ENCODE peak calls at places on chromosome 9, in eight cellular contexts. I, Z, A, O, F, D, W and N are unnamed samples.

GRCh38 chr9:16245756-16246440 is 624.6 kb downstream of the BNC2 start:
- DNase-seq in I (no peak), Z (no peak), A (no peak), O (no peak), F (no peak), D (no peak), W (no peak), N (no peak)

GRCh38 chr9:71781391-71781790 is 13.1 kb upstream of the CEMIP2 start:
- DNase-seq in I (no peak), Z (no peak), A (no peak), O (no peak), F (no peak), D (no peak), W (no peak), N (no peak)

GRCh38 chr9:136471802-136472487 is 10.9 kb downstream of the SEC16A start:
- DNase-seq in I (no peak), Z (peak), A (no peak), O (no peak), F (no peak), D (no peak), W (no peak), N (no peak)

GRCh38 chr9:16337322-16338029 is 533.0 kb downstream of the BNC2 start:
- DNase-seq in I (no peak), Z (no peak), A (no peak), O (no peak), F (no peak), D (no peak), W (no peak), N (no peak)

GRCh38 chr9:93622725-93623124 is 46.3 kb downstream of the PHF2 start:
- DNase-seq in I (no peak), Z (no peak), A (no peak), O (no peak), F (peak), D (no peak), W (no peak), N (no peak)

GRCh38 chr9:7150153-7150890 is 392.5 kb downstream of the KDM4C start:
- DNase-seq in I (no peak), Z (no peak), A (peak), O (no peak), F (no peak), D (no peak), W (no peak), N (no peak)

GRCh38 chr9:108743901-108744371 is 111.8 kb downstream of the ACTL7B start:
- DNase-seq in I (no peak), Z (no peak), A (no peak), O (no peak), F (no peak), D (no peak), W (no peak), N (no peak)

GRCh38 chr9:136198605-136199083 is 6.3 kb downstream of the LHX3 start:
- DNase-seq in I (no peak), Z (no peak), A (no peak), O (no peak), F (no peak), D (no peak), W (no peak), N (no peak)

GRCh38 chr9:113997610-113998009 is 80.5 kb downstream of the AMBP start:
- DNase-seq in I (no peak), Z (peak), A (no peak), O (peak), F (peak), D (no peak), W (no peak), N (peak)

GRCh38 chr9:126373241-126373640 is 46.6 kb downstream of the MVB12B start:
- DNase-seq in I (no peak), Z (no peak), A (no peak), O (no peak), F (no peak), D (no peak), W (no peak), N (no peak)

GRCh38 chr9:124357591-124358361 is 57.5 kb downstream of the PSMB7 start:
- DNase-seq in I (no peak), Z (no peak), A (no peak), O (no peak), F (peak), D (no peak), W (no peak), N (no peak)

GRCh38 chr9:107280543-107280942 is 2.5 kb upstream of the RAD23B start:
- DNase-seq in I (no peak), Z (no peak), A (no peak), O (no peak), F (no peak), D (no peak), W (no peak), N (no peak)

GRCh38 chr9:90198956-90199355 is 443.7 kb downstream of the DIRAS2 start:
- DNase-seq in I (no peak), Z (no peak), A (no peak), O (no peak), F (no peak), D (no peak), W (no peak), N (no peak)

GRCh38 chr9:117034862-117035261 is 347.8 kb downstream of the TRIM32 start:
- DNase-seq in I (no peak), Z (no peak), A (no peak), O (no peak), F (no peak), D (no peak), W (no peak), N (no peak)

GRCh38 chr9:93132946-93133640 is 958 bp downstream of the NINJ1 start:
- DNase-seq in I (no peak), Z (peak), A (peak), O (peak), F (peak), D (no peak), W (no peak), N (no peak)

GRCh38 chr9:29212590-29213373 is 1639.5 kb upstream of the C9orf72 start:
- DNase-seq in I (peak), Z (no peak), A (no peak), O (no peak), F (no peak), D (no peak), W (no peak), N (no peak)

GRCh38 chr9:115882911-115883310 is 270.7 kb upstream of the PAPPA start:
- DNase-seq in I (no peak), Z (no peak), A (no peak), O (no peak), F (no peak), D (no peak), W (no peak), N (no peak)

GRCh38 chr9:15722888-15723287 is 170.0 kb downstream of the CCDC171 start:
- DNase-seq in I (no peak), Z (no peak), A (no peak), O (no peak), F (no peak), D (no peak), W (no peak), N (no peak)

GRCh38 chr9:136528716-136529341 is 17.0 kb downstream of the NOTCH1 start:
- DNase-seq in I (no peak), Z (no peak), A (no peak), O (no peak), F (no peak), D (no peak), W (no peak), N (no peak)

GRCh38 chr9:89448381-89448780 is 49.5 kb downstream of the SEMA4D start:
- DNase-seq in I (no peak), Z (no peak), A (peak), O (no peak), F (no peak), D (no peak), W (no peak), N (no peak)

GRCh38 chr9:37309136-37309535 is 113.4 kb upstream of the GRHPR start:
- DNase-seq in I (no peak), Z (no peak), A (no peak), O (no peak), F (no peak), D (no peak), W (no peak), N (no peak)

GRCh38 chr9:27333241-27334052 is 36.5 kb upstream of the EQTN start:
- DNase-seq in I (peak), Z (no peak), A (no peak), O (peak), F (no peak), D (peak), W (no peak), N (peak)

GRCh38 chr9:13597427-13597826 is 317.9 kb upstream of the MPDZ start:
- DNase-seq in I (no peak), Z (no peak), A (no peak), O (no peak), F (no peak), D (no peak), W (no peak), N (no peak)

GRCh38 chr9:79134654-79135053 is 437.1 kb upstream of the TLE4 start:
- DNase-seq in I (no peak), Z (no peak), A (no peak), O (no peak), F (no peak), D (no peak), W (no peak), N (no peak)

GRCh38 chr9:93107825-93108161 is 11.8 kb downstream of the CARD19 start:
- DNase-seq in I (no peak), Z (peak), A (no peak), O (peak), F (no peak), D (no peak), W (no peak), N (no peak)

GRCh38 chr9:29555452-29555851 is 1982.2 kb upstream of the C9orf72 start:
- DNase-seq in I (no peak), Z (no peak), A (no peak), O (no peak), F (no peak), D (no peak), W (no peak), N (no peak)

GRCh38 chr9:77887660-77888059 is 144.0 kb downstream of the GNAQ start:
- DNase-seq in I (no peak), Z (no peak), A (no peak), O (no peak), F (no peak), D (no peak), W (no peak), N (no peak)

GRCh38 chr9:98978231-98978681 is 34.5 kb downstream of the COL15A1 start:
- DNase-seq in I (peak), Z (no peak), A (no peak), O (no peak), F (no peak), D (no peak), W (no peak), N (no peak)

GRCh38 chr9:80285325-80285724 is 713.6 kb downstream of the TLE4 start:
- DNase-seq in I (no peak), Z (no peak), A (no peak), O (no peak), F (no peak), D (no peak), W (no peak), N (no peak)

GRCh38 chr9:127525426-127526188 is 74.3 kb downstream of the LRSAM1 start:
- DNase-seq in I (peak), Z (no peak), A (no peak), O (no peak), F (no peak), D (no peak), W (no peak), N (no peak)

GRCh38 chr9:74755355-74755754 is 132.4 kb downstream of the TRPM6 start:
- DNase-seq in I (no peak), Z (no peak), A (no peak), O (no peak), F (no peak), D (no peak), W (no peak), N (no peak)

GRCh38 chr9:88775037-88775471 is 216.2 kb upstream of the S1PR3 start:
- DNase-seq in I (peak), Z (no peak), A (no peak), O (no peak), F (no peak), D (peak), W (no peak), N (peak)

GRCh38 chr9:86732514-86732913 is 214.8 kb downstream of the GAS1 start:
- DNase-seq in I (peak), Z (peak), A (no peak), O (no peak), F (peak), D (no peak), W (no peak), N (no peak)

GRCh38 chr9:124036578-124036977 is 25.0 kb downstream of the LHX2 start:
- DNase-seq in I (no peak), Z (peak), A (no peak), O (no peak), F (no peak), D (no peak), W (no peak), N (no peak)

GRCh38 chr9:91817106-91817492 is 132.9 kb downstream of the ROR2 start:
- DNase-seq in I (no peak), Z (no peak), A (no peak), O (no peak), F (no peak), D (no peak), W (no peak), N (no peak)

GRCh38 chr9:91816356-91816755 is 133.7 kb downstream of the ROR2 start:
- DNase-seq in I (no peak), Z (no peak), A (no peak), O (no peak), F (no peak), D (no peak), W (no peak), N (no peak)

GRCh38 chr9:91818647-91819403 is 131.2 kb downstream of the ROR2 start:
- DNase-seq in I (no peak), Z (peak), A (peak), O (no peak), F (no peak), D (no peak), W (no peak), N (no peak)

GRCh38 chr9:91817493-91818225 is 132.4 kb downstream of the ROR2 start:
- DNase-seq in I (no peak), Z (no peak), A (no peak), O (peak), F (no peak), D (no peak), W (no peak), N (no peak)

DNA sequence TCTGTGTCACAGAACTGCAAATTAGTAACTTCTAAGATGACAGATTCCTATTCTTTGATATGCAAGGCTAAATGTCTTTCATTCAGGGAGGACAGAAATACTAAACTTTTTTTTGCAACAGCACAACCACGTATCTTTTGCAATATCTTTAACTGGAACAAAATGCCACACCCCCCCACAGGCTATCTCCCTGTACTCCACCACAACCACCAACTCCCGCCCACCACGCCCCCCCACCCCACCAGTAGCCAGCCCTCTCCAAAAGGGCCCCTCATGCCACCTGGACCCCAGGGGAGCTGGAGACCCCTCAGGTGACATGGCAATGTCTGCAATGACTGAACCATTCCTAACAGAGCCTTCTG is 131.8 kb downstream of the ROR2 start:
- DNase-seq in I (no peak), Z (no peak), A (no peak), O (no peak), F (no peak), D (no peak), W (no peak), N (no peak)
- H3K4me3 ChIP-seq in I (no peak), Z (no peak), A (no peak), O (no peak), F (no peak), D (no peak), W (no peak), N (no peak)

GRCh38 chr9:122088880-122089567 is 4.1 kb downstream of the TTLL11 start:
- DNase-seq in I (peak), Z (no peak), A (no peak), O (no peak), F (no peak), D (no peak), W (no peak), N (no peak)
- TF ChIP-seq POLR2A in I (no peak), Z (no peak), A (no peak), O (no peak), F (no peak), D (no peak), W (no peak), N (no peak)

GRCh38 chr9:128703616-128704355 is 1.5 kb downstream of the PKN3 start:
- DNase-seq in I (peak), Z (peak), A (peak), O (peak), F (no peak), D (peak), W (no peak), N (peak)

GRCh38 chr9:128706045-128706444 is 3.7 kb downstream of the PKN3 start:
- DNase-seq in I (no peak), Z (no peak), A (peak), O (peak), F (no peak), D (peak), W (no peak), N (no peak)

GRCh38 chr9:128705051-128705965 is 3.0 kb downstream of the PKN3 start:
- DNase-seq in I (no peak), Z (peak), A (peak), O (peak), F (no peak), D (peak), W (no peak), N (no peak)

GRCh38 chr9:128702949-128703615 is 779 bp downstream of the PKN3 start:
- DNase-seq in I (no peak), Z (peak), A (peak), O (peak), F (no peak), D (peak), W (no peak), N (peak)

GRCh38 chr9:128704356-128704670 is 2.0 kb downstream of the PKN3 start:
- DNase-seq in I (no peak), Z (no peak), A (no peak), O (peak), F (no peak), D (no peak), W (no peak), N (peak)
- H3K4me3 ChIP-seq in I (no peak), Z (no peak), A (peak), O (no peak), F (no peak), D (no peak), W (no peak), N (no peak)

DNA sequence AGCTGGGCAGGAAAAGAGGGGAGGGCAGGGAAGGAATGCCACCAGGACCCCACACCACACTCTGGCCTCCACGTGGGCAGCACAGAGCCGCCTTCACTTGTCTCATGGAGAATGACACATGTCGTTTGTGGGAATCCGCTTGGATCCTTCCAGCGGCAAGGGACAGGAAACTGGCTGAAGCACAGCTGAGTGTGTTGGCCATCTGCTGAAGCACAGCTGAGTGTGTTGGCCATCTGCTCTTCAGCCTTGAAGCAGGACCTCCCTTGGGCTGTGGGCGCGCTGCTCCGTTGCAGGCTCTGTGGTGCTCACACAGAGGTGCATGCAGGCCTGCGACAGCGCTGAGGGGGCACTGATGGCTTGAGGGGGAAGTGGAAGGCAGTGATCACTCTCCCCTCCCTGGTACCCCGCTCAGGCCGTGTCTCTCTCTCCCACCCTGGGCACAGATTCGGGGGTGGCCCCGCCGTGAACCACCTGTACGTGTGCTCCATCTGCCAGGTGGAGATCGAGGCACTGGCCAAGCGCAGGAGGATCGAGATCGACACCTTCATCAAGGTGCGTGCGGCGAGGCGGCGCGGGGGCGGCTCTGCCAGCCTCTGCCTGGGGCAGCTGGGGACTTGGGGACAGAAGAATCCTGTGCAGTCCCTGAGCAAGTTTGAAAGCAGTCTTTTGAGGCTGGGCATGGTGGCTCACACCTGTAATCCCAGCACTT is 40.6 kb downstream of the USP20 start:
- DNase-seq in I (no peak), Z (no peak), A (no peak), O (no peak), F (no peak), D (no peak), W (no peak), N (no peak)
- TF ChIP-seq POLR2A in I (no peak), Z (no peak), A (no peak), O (no peak), F (no peak), D (no peak), W (no peak), N (no peak)

DNA sequence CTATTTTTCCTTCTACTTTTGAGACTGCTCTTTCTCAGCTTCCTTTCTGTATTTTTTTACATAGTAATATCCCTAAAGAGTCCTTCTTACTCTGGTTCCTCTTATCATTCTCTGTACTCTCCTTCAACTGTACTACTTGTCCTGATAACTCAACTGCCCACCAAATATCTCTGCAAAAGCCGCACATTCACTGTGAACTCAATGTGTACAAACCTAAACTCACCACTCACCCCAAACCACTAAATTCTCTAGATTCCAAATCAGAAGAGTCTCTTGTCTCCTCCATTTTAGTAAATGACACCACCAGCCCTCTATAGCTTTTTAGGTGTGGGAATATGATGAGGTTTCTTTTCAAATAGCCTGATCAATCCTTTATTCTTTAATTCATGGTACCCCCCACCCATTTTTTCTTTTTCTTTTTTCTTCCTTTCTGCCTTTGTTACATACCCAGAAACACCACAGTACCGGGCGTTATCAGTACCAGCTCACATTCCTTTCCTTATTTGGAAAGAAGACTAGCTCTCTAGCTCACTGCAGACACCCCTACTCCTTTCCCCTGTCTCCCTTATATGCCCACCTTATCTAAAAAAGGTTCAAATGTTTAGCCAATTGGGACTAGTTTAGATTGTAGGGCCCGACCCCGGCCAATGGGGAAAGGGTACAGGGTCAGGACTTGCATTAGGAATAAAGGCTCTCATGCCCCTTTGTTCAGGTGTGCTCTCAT is 63.1 kb upstream of the RANBP6 start:
- DNase-seq in I (no peak), Z (no peak), A (no peak), O (no peak), F (no peak), D (no peak), W (no peak), N (no peak)
- H3K4me3 ChIP-seq in I (no peak), Z (no peak), A (no peak), O (no peak), F (no peak), D (no peak), W (no peak), N (no peak)

GRCh38 chr9:105413486-105414068 is 34.3 kb upstream of the FSD1L start:
- DNase-seq in I (peak), Z (no peak), A (no peak), O (no peak), F (no peak), D (no peak), W (no peak), N (no peak)
- TF ChIP-seq POLR2A in I (no peak), Z (no peak), A (no peak), O (no peak), F (no peak), D (no peak), W (no peak), N (no peak)

DNA sequence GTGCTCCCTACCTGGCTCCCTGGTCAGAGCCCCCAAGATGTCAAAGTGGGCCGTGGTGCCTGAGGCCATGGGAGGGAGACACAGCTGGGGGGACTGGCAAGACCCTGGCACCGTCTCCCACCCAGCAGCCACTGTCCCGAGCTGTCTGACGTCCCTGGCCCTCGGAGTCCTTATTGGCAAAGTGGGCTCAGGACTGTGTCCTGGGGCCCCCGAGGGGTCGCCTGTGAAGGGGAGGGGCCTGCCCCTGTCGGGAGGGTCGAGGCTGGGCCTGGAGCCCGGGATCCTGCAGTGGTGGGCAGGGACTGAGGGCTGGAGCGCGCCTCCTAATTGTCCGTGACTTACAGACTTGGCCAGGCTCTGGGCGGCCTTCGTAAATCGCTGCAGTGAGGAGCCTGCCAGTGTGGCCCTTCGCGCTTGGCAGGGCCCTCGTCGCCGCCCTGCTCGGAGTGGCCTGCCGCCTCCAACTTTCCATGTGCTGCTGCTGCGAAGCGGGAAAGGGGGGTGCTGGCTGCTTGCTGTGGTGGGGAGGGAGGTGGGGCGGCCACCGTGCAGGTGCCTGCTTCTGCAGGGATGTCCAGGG is 13.7 kb downstream of the MYMK start:
- DNase-seq in I (no peak), Z (no peak), A (no peak), O (no peak), F (no peak), D (no peak), W (no peak), N (no peak)
- H3K4me3 ChIP-seq in I (no peak), Z (no peak), A (no peak), O (no peak), F (no peak), D (no peak), W (no peak), N (no peak)